ENCODE peak calls at places on chromosomes 3 and 15, in seven cellular contexts. N, U, D, R, L, Y and O are unnamed samples.

GRCh38 chr3:50350527-50351317 is at the start of the genes CYB561D2 and NPRL2:
- DNase-seq in N (peak), U (peak), D (peak), R (peak), L (peak), Y (peak), O (peak)

GRCh38 chr3:3200632-3201212 is 21.2 kb upstream of the CRBN start:
- DNase-seq in N (no peak), U (no peak), D (peak), R (peak), L (peak), Y (peak), O (peak)

GRCh38 chr3:124230928-124231456 is 239.1 kb upstream of the ROPN1 start:
- DNase-seq in N (no peak), U (no peak), D (no peak), R (no peak), L (no peak), Y (no peak), O (peak)

GRCh38 chr3:97896547-97896946 is 74.7 kb downstream of the CRYBG3 start:
- DNase-seq in N (no peak), U (no peak), D (no peak), R (no peak), L (no peak), Y (no peak), O (peak)

GRCh38 chr3:49879721-49880120 is 10.0 kb upstream of the CAMKV start:
- DNase-seq in N (no peak), U (no peak), D (no peak), R (no peak), L (no peak), Y (no peak), O (no peak)

GRCh38 chr3:72353236-72354105 is 494.8 kb downstream of the SHQ1 start:
- DNase-seq in N (no peak), U (no peak), D (no peak), R (no peak), L (no peak), Y (no peak), O (no peak)

GRCh38 chr15:42373274-42373673 is 14.0 kb downstream of the CAPN3 start:
- DNase-seq in N (peak), U (no peak), D (no peak), R (no peak), L (no peak), Y (no peak), O (no peak)

GRCh38 chr15:37125143-37125542 is 24.8 kb upstream of the MEIS2 start:
- DNase-seq in N (no peak), U (no peak), D (no peak), R (no peak), L (no peak), Y (peak), O (no peak)

GRCh38 chr3:169390310-169390731 is 273.2 kb downstream of the MECOM start:
- DNase-seq in N (no peak), U (no peak), D (no peak), R (no peak), L (no peak), Y (no peak), O (peak)

GRCh38 chr3:87503901-87504498 is 227.6 kb upstream of the POU1F1 start:
- DNase-seq in N (no peak), U (no peak), D (no peak), R (peak), L (peak), Y (peak), O (peak)

GRCh38 chr3:53936347-53936746 is 44.7 kb upstream of the SELENOK start:
- DNase-seq in N (no peak), U (no peak), D (no peak), R (no peak), L (no peak), Y (no peak), O (no peak)

GRCh38 chr3:31157893-31158620 is 263.6 kb upstream of the GADL1 start:
- DNase-seq in N (no peak), U (no peak), D (no peak), R (no peak), L (no peak), Y (no peak), O (no peak)

GRCh38 chr3:69417541-69418078 is 31.7 kb upstream of the FRMD4B start:
- DNase-seq in N (no peak), U (no peak), D (no peak), R (no peak), L (no peak), Y (no peak), O (no peak)

GRCh38 chr3:120506828-120507774 is 56.3 kb upstream of the FSTL1 start:
- DNase-seq in N (no peak), U (peak), D (no peak), R (peak), L (no peak), Y (peak), O (peak)

GRCh38 chr15:69478259-69478687 is 25.7 kb downstream of the RPLP1 start:
- DNase-seq in N (peak), U (peak), D (peak), R (peak), L (no peak), Y (no peak), O (peak)

GRCh38 chr3:61894988-61895935 is 333.9 kb downstream of the PTPRG start:
- DNase-seq in N (peak), U (peak), D (no peak), R (peak), L (peak), Y (peak), O (peak)

GRCh38 chr3:27141668-27142067 is 227.5 kb downstream of the NEK10 start:
- DNase-seq in N (no peak), U (no peak), D (no peak), R (no peak), L (no peak), Y (peak), O (peak)

GRCh38 chr15:64938192-64938591 is 26.5 kb downstream of the ANKDD1A start:
- DNase-seq in N (no peak), U (no peak), D (no peak), R (no peak), L (no peak), Y (no peak), O (no peak)

GRCh38 chr3:10116138-10116460 is 624 bp downstream of the BRK1 start:
- DNase-seq in N (no peak), U (no peak), D (no peak), R (no peak), L (no peak), Y (peak), O (no peak)

GRCh38 chr3:67947808-67948508 is 293.5 kb upstream of the SUCLG2 start:
- DNase-seq in N (no peak), U (peak), D (no peak), R (no peak), L (peak), Y (no peak), O (peak)

GRCh38 chr3:66722675-66723074 is 221.9 kb upstream of the LRIG1 start:
- DNase-seq in N (peak), U (no peak), D (no peak), R (no peak), L (no peak), Y (peak), O (no peak)

GRCh38 chr15:40232625-40233070 is 6.2 kb upstream of the PAK6 start:
- DNase-seq in N (no peak), U (no peak), D (no peak), R (no peak), L (no peak), Y (no peak), O (no peak)

GRCh38 chr3:88003115-88003755 is 55.6 kb downstream of the CGGBP1 start:
- DNase-seq in N (no peak), U (no peak), D (no peak), R (peak), L (peak), Y (peak), O (peak)

GRCh38 chr3:101117981-101118380 is 124.8 kb upstream of the ABI3BP start:
- DNase-seq in N (no peak), U (no peak), D (no peak), R (no peak), L (no peak), Y (peak), O (no peak)